ENCODE peak calls at places on chromosome 15, in eight cellular contexts. M is SK-N-SH, F is GM06990, A is Peyer's patch, O is PC-9, I is neural progenitor cell, E is natural killer cell, T is cardiac muscle cell. V is an unnamed sample.

GRCh38 chr15:78077860-78078187 is 313 bp upstream of the TBC1D2B start:
- DNase-seq in A (no peak), M (no peak), T (no peak), E (no peak), I (no peak), O (no peak), F (no peak), V (no peak)

GRCh38 chr15:50127255-50127777 is 8.3 kb upstream of the ATP8B4 start:
- DNase-seq in E (no peak), M (no peak), O (no peak), F (no peak), A (no peak), I (no peak), T (no peak), V (no peak)

GRCh38 chr15:29765234-29765841 is 56.9 kb downstream of the TJP1 start:
- DNase-seq in E (no peak), O (no peak), A (no peak), F (no peak), T (no peak), I (no peak), M (no peak), V (no peak)

GRCh38 chr15:101692799-101693198 is 31.5 kb downstream of the TARS3 start:
- DNase-seq in T (no peak), A (no peak), F (no peak), E (no peak), M (no peak), I (no peak), O (no peak), V (no peak)

GRCh38 chr15:85116066-85116465 is 134.4 kb downstream of the PDE8A start:
- DNase-seq in F (no peak), O (peak), M (no peak), E (no peak), I (no peak), A (no peak), T (no peak), V (no peak)

GRCh38 chr15:26729030-26729429 is 43.8 kb downstream of the GABRB3 start:
- DNase-seq in M (no peak), E (no peak), F (no peak), O (no peak), T (no peak), A (no peak), I (peak), V (no peak)

GRCh38 chr15:73030280-73030679 is 22.0 kb upstream of the NEO1 start:
- DNase-seq in I (no peak), F (no peak), M (no peak), A (no peak), O (no peak), T (no peak), E (no peak), V (no peak)

GRCh38 chr15:57703387-57703786 is 3.1 kb upstream of the POLR2M start:
- DNase-seq in E (no peak), M (no peak), I (no peak), O (peak), T (no peak), A (no peak), F (no peak), V (no peak)

GRCh38 chr15:36334059-36334458 is 245.4 kb upstream of the CDIN1 start:
- DNase-seq in O (no peak), I (no peak), E (no peak), T (peak), M (no peak), F (no peak), A (no peak), V (no peak)

GRCh38 chr15:41160639-41161315 is 44.7 kb upstream of the INO80 start:
- DNase-seq in A (no peak), I (no peak), M (no peak), O (peak), T (no peak), E (no peak), F (no peak), V (no peak)

GRCh38 chr15:78018445-78018844 is 59.1 kb downstream of the TBC1D2B start:
- DNase-seq in M (no peak), O (peak), F (no peak), E (no peak), T (no peak), A (no peak), I (no peak), V (no peak)

GRCh38 chr15:77057650-77058049 is 13.3 kb downstream of the TSPAN3 start:
- DNase-seq in F (no peak), T (no peak), M (no peak), A (no peak), O (peak), E (no peak), I (no peak), V (no peak)

GRCh38 chr15:92524161-92524560 is 130.5 kb downstream of the ST8SIA2 start:
- DNase-seq in T (no peak), F (no peak), O (no peak), M (no peak), A (no peak), E (no peak), I (no peak), V (no peak)

GRCh38 chr15:60673918-60674558 is 195.1 kb upstream of the ICE2 start:
- DNase-seq in O (peak), M (peak), A (no peak), I (no peak), T (no peak), E (no peak), F (no peak), V (peak)

GRCh38 chr15:25469377-25469776 is 30.6 kb upstream of the UBE3A start:
- DNase-seq in E (no peak), A (no peak), I (no peak), O (no peak), F (no peak), M (no peak), T (no peak), V (no peak)

GRCh38 chr15:46646476-46646875 is 1011.6 kb downstream of the SQOR start:
- DNase-seq in T (no peak), F (no peak), A (no peak), E (no peak), M (no peak), O (no peak), I (no peak), V (no peak)

GRCh38 chr15:59069430-59069829 is 35.5 kb upstream of the CCNB2 start:
- DNase-seq in O (no peak), I (no peak), T (no peak), E (no peak), F (no peak), A (no peak), M (no peak), V (no peak)

GRCh38 chr15:52780172-52780980 is 9.8 kb downstream of the ONECUT1 start:
- DNase-seq in O (no peak), M (peak), T (peak), I (peak), F (peak), A (peak), E (peak), V (no peak)

GRCh38 chr15:90650117-90650955 is 66.8 kb upstream of the BLM start:
- DNase-seq in A (no peak), F (no peak), O (no peak), E (no peak), T (no peak), I (no peak), M (no peak), V (no peak)

GRCh38 chr15:71276355-71276665 is 161.0 kb downstream of the THSD4 start:
- DNase-seq in T (no peak), I (no peak), O (peak), E (no peak), F (no peak), A (no peak), M (no peak), V (no peak)

GRCh38 chr15:66862111-66862815 is 160.2 kb downstream of the SMAD6 start:
- DNase-seq in T (no peak), F (no peak), A (no peak), I (no peak), O (no peak), M (no peak), E (no peak), V (no peak)

GRCh38 chr15:28093761-28094535 is 5.2 kb downstream of the OCA2 start:
- DNase-seq in I (no peak), F (no peak), M (peak), T (no peak), E (no peak), A (no peak), O (no peak), V (no peak)

GRCh38 chr15:100723323-100723801 is 121.0 kb downstream of the ASB7 start:
- DNase-seq in A (no peak), O (peak), E (no peak), M (no peak), I (no peak), F (no peak), T (no peak), V (no peak)

GRCh38 chr15:64146885-64147681 is 4.4 kb upstream of the SNX22 start:
- DNase-seq in O (no peak), F (no peak), M (peak), A (no peak), T (peak), I (peak), E (no peak), V (no peak)

GRCh38 chr15:100572362-100572983 is 29.5 kb downstream of the LINS1 start:
- DNase-seq in T (no peak), A (no peak), I (no peak), F (no peak), E (no peak), M (no peak), O (no peak), V (no peak)

GRCh38 chr15:58738051-58738707 is 11.3 kb downstream of the ADAM10 start:
- DNase-seq in A (no peak), I (no peak), M (no peak), F (no peak), O (peak), T (no peak), E (no peak), V (no peak)

GRCh38 chr15:23467110-23467600 is 20.1 kb upstream of the GOLGA6L2 start:
- DNase-seq in F (no peak), T (peak), M (peak), A (no peak), O (no peak), I (peak), E (no peak), V (no peak)

GRCh38 chr15:81292516-81293001 is 31.4 kb downstream of the STARD5 start:
- DNase-seq in T (no peak), E (no peak), O (no peak), M (no peak), I (no peak), F (peak), A (peak), V (no peak)

GRCh38 chr15:64749167-64749566 is 26.2 kb downstream of the RBPMS2 start:
- DNase-seq in T (no peak), A (no peak), M (no peak), E (no peak), O (peak), I (no peak), F (no peak), V (peak)

GRCh38 chr15:28228096-28228495 is 93.9 kb downstream of the HERC2 start:
- DNase-seq in E (no peak), F (no peak), T (no peak), M (no peak), A (no peak), O (no peak), I (no peak), V (no peak)

GRCh38 chr15:77898811-77899730 is 178.4 kb downstream of the TBC1D2B start:
- DNase-seq in A (no peak), M (no peak), T (no peak), O (no peak), E (no peak), I (no peak), F (no peak), V (no peak)

GRCh38 chr15:80545078-80545477 is 140.9 kb downstream of the ARNT2 start:
- DNase-seq in A (no peak), O (no peak), F (no peak), T (no peak), I (no peak), M (no peak), E (no peak), V (no peak)

GRCh38 chr15:57327985-57328471 is 48.3 kb upstream of the CGNL1 start:
- DNase-seq in E (no peak), I (no peak), A (no peak), T (no peak), F (no peak), M (no peak), O (no peak), V (peak)

GRCh38 chr15:94856267-94856854 is 625.0 kb downstream of the MCTP2 start:
- DNase-seq in A (no peak), E (no peak), I (no peak), T (no peak), M (no peak), F (no peak), O (no peak), V (no peak)
- TF ChIP-seq CTCF in A (no peak), E (no peak), I (no peak), T (no peak), M (no peak), F (no peak), O (no peak), V (no peak)

GRCh38 chr15:44530653-44531052 is 6.3 kb upstream of the EIF3J start:
- DNase-seq in F (no peak), T (no peak), E (no peak), O (no peak), I (no peak), A (no peak), M (no peak), V (no peak)
- TF ChIP-seq CTCF in F (no peak), T (no peak), E (no peak), O (no peak), I (no peak), A (no peak), M (no peak), V (no peak)

GRCh38 chr15:33009026-33009425 is 185.5 kb downstream of the FMN1 start:
- DNase-seq in E (no peak), O (no peak), T (no peak), F (no peak), M (no peak), A (no peak), I (no peak), V (no peak)

GRCh38 chr15:33008284-33009011 is 186.1 kb downstream of the FMN1 start:
- DNase-seq in I (no peak), A (no peak), M (no peak), F (no peak), O (no peak), E (no peak), T (no peak), V (peak)

GRCh38 chr15:33005582-33005981 is 188.9 kb downstream of the FMN1 start:
- DNase-seq in M (no peak), A (no peak), F (no peak), O (no peak), T (no peak), I (peak), E (no peak), V (no peak)

GRCh38 chr15:33009603-33010002 is 184.9 kb downstream of the FMN1 start:
- DNase-seq in A (no peak), T (no peak), M (no peak), I (no peak), O (no peak), F (no peak), E (no peak), V (no peak)

GRCh38 chr15:33007295-33007855 is 187.1 kb downstream of the FMN1 start:
- DNase-seq in A (no peak), O (no peak), E (no peak), F (no peak), I (peak), T (peak), M (no peak), V (no peak)
- TF ChIP-seq CTCF in A (no peak), O (no peak), E (no peak), F (no peak), I (peak), T (peak), M (peak), V (peak)

GRCh38 chr15:39555885-39556284 is 25.0 kb upstream of the THBS1 start:
- DNase-seq in A (no peak), T (no peak), M (no peak), F (no peak), I (no peak), O (no peak), E (no peak), V (no peak)
- TF ChIP-seq CTCF in A (no peak), T (peak), M (no peak), F (no peak), I (no peak), O (no peak), E (no peak), V (no peak)

DNA sequence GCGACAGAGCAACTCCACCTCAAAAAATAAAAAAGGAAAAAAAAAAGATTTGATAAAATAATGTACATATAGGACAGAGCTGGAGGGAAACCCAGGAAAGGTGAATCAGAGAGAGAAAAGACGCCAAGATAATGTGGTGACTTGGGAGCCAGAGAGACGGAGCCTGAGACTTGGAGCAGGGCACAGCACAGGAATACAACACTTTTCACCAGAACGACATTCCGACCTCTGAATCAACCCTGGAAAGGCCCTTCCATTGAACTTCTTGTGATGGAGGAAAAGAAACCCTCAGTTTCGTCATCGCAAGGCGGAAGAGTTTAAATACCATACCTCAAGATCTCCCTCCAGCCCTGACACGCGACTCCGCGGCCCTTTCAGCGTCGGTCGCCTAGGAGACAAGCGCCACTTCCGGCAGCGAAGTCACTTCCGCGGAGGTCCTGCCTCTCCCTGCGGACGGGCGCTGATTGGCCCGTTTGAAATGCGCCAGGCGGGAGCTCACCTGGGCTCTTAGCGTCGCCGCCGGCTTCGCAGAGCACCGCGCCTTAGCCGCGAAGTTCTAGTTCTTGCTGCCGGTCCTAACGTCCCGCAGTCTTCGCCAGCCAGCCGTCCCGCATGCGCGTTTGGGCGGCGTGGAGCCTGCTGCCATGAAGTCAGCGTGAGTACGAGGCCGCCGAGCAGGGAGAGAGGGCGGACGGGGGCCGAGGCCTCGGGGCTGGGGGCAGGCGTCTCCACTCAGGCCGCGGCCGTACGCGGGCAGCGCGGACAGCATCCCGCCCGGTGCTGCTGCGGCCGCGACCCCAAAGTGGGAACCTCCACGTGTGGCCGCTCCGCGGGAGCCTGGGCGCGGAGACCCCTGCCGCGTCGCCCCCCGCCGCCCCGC is at the start of gene KIF23:
- DNase-seq in M (peak), O (peak), T (peak), F (peak), I (peak), E (peak), A (peak), V (peak)
- TF ChIP-seq CTCF in M (no peak), O (no peak), T (no peak), F (no peak), I (no peak), E (no peak), A (no peak), V (no peak)

GRCh38 chr15:97791824-97792792 is 168.4 kb upstream of the ARRDC4 start:
- DNase-seq in O (no peak), T (no peak), M (no peak), F (no peak), A (no peak), E (no peak), I (peak), V (no peak)
- TF ChIP-seq CTCF in O (no peak), T (no peak), M (no peak), F (no peak), A (no peak), E (no peak), I (peak), V (no peak)

GRCh38 chr15:82587805-82588204 is 47.5 kb upstream of the RPS17 start:
- DNase-seq in O (no peak), A (no peak), M (no peak), E (no peak), I (peak), T (no peak), F (no peak), V (no peak)

GRCh38 chr15:82580713-82581112 is 40.5 kb upstream of the RPS17 start:
- DNase-seq in A (no peak), T (no peak), M (no peak), F (no peak), I (no peak), O (no peak), E (no peak), V (no peak)

DNA sequence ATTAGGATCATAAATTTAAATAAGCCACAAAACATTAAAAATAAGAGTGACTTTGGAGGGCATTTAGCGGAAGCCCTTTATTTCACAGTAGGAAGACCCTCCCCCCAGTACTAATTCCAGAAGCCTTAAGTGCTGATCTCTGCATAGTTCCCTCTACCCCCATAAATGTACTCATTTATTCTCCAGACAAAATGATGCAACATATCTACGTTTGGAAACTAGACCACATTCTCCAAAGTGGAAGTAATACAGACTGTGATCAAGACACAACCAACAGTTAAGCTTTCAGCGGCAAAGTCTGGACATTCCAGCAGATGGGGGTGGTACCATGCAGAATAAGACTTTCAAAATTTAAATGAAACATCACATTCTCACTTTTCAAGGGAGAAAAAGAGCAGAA is 44.8 kb upstream of the RPS17 start:
- DNase-seq in T (peak), A (no peak), E (no peak), M (no peak), I (no peak), O (no peak), F (no peak), V (no peak)
- TF ChIP-seq CTCF in T (peak), A (no peak), E (no peak), M (no peak), I (peak), O (no peak), F (no peak), V (no peak)

DNA sequence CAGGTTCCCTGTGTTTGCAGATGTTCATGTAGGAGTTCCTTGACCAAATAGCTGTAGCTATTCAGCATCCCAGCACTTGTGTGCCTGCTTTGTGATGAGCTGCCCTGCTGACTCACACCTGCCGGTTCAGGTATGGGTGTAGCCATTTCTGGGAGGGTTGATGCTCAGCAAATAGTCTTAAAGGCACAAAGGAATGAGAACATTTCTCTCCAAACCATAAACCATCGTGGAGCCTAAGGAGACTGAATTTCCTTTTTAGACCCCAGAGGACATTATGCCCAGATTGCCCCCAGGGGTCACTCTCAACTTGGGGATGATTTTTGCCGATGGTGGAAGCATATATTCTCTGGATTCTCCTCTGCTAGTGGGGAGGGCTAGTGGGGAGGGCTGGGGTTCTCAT is 80.6 kb downstream of the ADAMTSL3 start:
- DNase-seq in I (peak), E (no peak), T (peak), F (no peak), A (no peak), O (peak), M (no peak), V (no peak)
- TF ChIP-seq CTCF in I (peak), E (no peak), T (peak), F (peak), A (no peak), O (no peak), M (peak), V (no peak)

GRCh38 chr15:89171136-89172072 is 50.0 kb downstream of the RLBP1 start:
- DNase-seq in M (peak), A (peak), F (no peak), O (peak), E (peak), T (peak), I (peak), V (no peak)
- TF ChIP-seq CTCF in M (peak), A (no peak), F (peak), O (peak), E (peak), T (peak), I (peak), V (peak)